ENCODE peak calls at places on chromosomes 12 and 14, in six cellular contexts. Q is GM12878, F is HepG2, I is SK-N-SH, H is H1, T is K562. K is an unnamed sample.
A peak's percentile ranks its signal among the peaks of the same experiment; 100 is the strongest.

GRCh38 chr14:32939254-32940065 is 781 bp downstream of the NPAS3 start:
- DNase-seq in Q (no peak), F (no peak), I (peak; percentile 78), H (peak; percentile 72), T (no peak), K (no peak)

GRCh38 chr12:56029166-56029519 is 8.3 kb downstream of the IKZF4 start:
- DNase-seq in Q (no peak), F (no peak), I (no peak), H (no peak), T (no peak), K (no peak)

GRCh38 chr12:102369876-102370275 is 110.5 kb downstream of the IGF1 start:
- DNase-seq in Q (no peak), F (no peak), I (no peak), H (no peak), T (no peak), K (no peak)

GRCh38 chr12:54426690-54427089 is 7.6 kb upstream of the ITGA5 start:
- DNase-seq in Q (no peak), F (no peak), I (no peak), H (no peak), T (no peak), K (no peak)

GRCh38 chr12:123410041-123410412 is 26.1 kb downstream of the KMT5A start:
- DNase-seq in Q (no peak), F (no peak), I (no peak), H (no peak), T (peak; percentile 4), K (no peak)

GRCh38 chr12:126493366-126494108 is 1428.3 kb downstream of the AACS start:
- DNase-seq in Q (no peak), F (no peak), I (peak; percentile 25), H (no peak), T (no peak), K (no peak)

GRCh38 chr12:124279315-124279714 is 15.6 kb upstream of the RFLNA start:
- DNase-seq in Q (no peak), F (no peak), I (no peak), H (no peak), T (no peak), K (no peak)

GRCh38 chr12:97595936-97596335 is 133.3 kb downstream of the RMST start:
- DNase-seq in Q (no peak), F (no peak), I (no peak), H (no peak), T (no peak), K (no peak)

GRCh38 chr14:59297070-59297766 is 108.8 kb downstream of the DAAM1 start:
- DNase-seq in Q (no peak), F (peak; percentile 94), I (no peak), H (no peak), T (no peak), K (no peak)

GRCh38 chr12:64780531-64781373 is 21.5 kb upstream of the GNS start:
- DNase-seq in Q (no peak), F (no peak), I (peak; percentile 81), H (peak; percentile 73), T (peak; percentile 34), K (no peak)

GRCh38 chr12:57632369-57632897 is 568 bp downstream of the B4GALNT1 start:
- DNase-seq in Q (no peak), F (no peak), I (peak; percentile 84), H (peak; percentile 85), T (peak; percentile 76), K (no peak)

GRCh38 chr12:4346931-4347330 is 25.9 kb downstream of the TIGAR start:
- DNase-seq in Q (no peak), F (no peak), I (no peak), H (no peak), T (no peak), K (no peak)

GRCh38 chr12:48813464-48814312 is 4.6 kb upstream of the CACNB3 start:
- DNase-seq in Q (no peak), F (no peak), I (no peak), H (peak; percentile 82), T (no peak), K (no peak)

GRCh38 chr14:33103966-33104365 is 165.3 kb downstream of the NPAS3 start:
- DNase-seq in Q (no peak), F (no peak), I (no peak), H (no peak), T (no peak), K (no peak)

GRCh38 chr12:11753151-11753501 is 103.7 kb downstream of the ETV6 start:
- DNase-seq in Q (no peak), F (no peak), I (no peak), H (no peak), T (no peak), K (no peak)

GRCh38 chr12:45304514-45305178 is 88.8 kb downstream of the ANO6 start:
- DNase-seq in Q (no peak), F (no peak), I (no peak), H (no peak), T (no peak), K (no peak)

GRCh38 chr12:120376416-120376815 is 7.5 kb upstream of the MSI1 start:
- DNase-seq in Q (no peak), F (no peak), I (no peak), H (no peak), T (no peak), K (no peak)

GRCh38 chr14:96501746-96502620 is at the start of gene PAPOLA:
- DNase-seq in Q (peak; percentile 90), F (peak; percentile 90), I (peak; percentile 93), H (peak; percentile 97), T (peak; percentile 80), K (peak; percentile 91)

GRCh38 chr12:5138845-5139244 is 95.2 kb downstream of the KCNA5 start:
- DNase-seq in Q (no peak), F (no peak), I (no peak), H (no peak), T (no peak), K (no peak)

GRCh38 chr14:91154851-91155625 is 41.2 kb downstream of the DGLUCY start:
- DNase-seq in Q (no peak), F (no peak), I (peak; percentile 40), H (no peak), T (no peak), K (peak; percentile 29)

GRCh38 chr14:61347771-61348443 is 26.5 kb downstream of the PRKCH start:
- DNase-seq in Q (no peak), F (no peak), I (no peak), H (no peak), T (no peak), K (no peak)

GRCh38 chr12:123401753-123402683 is 18.1 kb downstream of the KMT5A start:
- DNase-seq in Q (no peak), F (no peak), I (no peak), H (peak; percentile 76), T (no peak), K (no peak)

GRCh38 chr14:96461950-96462798 is 40.0 kb upstream of the PAPOLA start:
- DNase-seq in Q (no peak), F (peak; percentile 90), I (no peak), H (no peak), T (no peak), K (no peak)

GRCh38 chr12:55718020-55718419 is 2.2 kb upstream of the RDH5 start:
- DNase-seq in Q (no peak), F (no peak), I (no peak), H (no peak), T (no peak), K (no peak)

DNA sequence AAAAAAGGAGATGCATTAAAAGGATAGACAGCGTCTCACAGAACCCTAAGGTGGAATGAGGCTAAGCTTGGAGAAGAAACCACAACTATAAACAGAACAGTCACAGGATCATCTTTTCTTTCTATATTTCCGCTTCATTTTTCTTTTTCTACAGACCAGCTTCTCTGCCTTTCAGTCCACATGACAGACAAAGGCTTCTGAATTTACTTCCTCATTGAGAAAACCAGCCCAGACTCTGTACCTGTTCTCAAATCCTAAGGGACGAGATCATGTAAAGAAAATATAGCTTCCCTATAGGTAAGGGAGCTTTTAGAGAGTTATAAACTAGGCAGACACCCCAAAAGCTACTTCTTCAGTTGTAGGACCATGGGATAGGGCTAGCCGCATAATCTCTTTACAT is 17.4 kb downstream of the SGPP1 start:
- DNase-seq in Q (no peak), F (no peak), I (no peak), H (no peak), T (no peak), K (no peak)
- H3K79me2 ChIP-seq in Q (peaks cover 34% of the 10 kb centered on the region), F (no peaks in the 10 kb centered on the region), I (peaks cover 18% of the 10 kb centered on the region), H (no peaks in the 10 kb centered on the region), T (no peaks in the 10 kb centered on the region), K (peaks cover 55% of the 10 kb centered on the region)

DNA sequence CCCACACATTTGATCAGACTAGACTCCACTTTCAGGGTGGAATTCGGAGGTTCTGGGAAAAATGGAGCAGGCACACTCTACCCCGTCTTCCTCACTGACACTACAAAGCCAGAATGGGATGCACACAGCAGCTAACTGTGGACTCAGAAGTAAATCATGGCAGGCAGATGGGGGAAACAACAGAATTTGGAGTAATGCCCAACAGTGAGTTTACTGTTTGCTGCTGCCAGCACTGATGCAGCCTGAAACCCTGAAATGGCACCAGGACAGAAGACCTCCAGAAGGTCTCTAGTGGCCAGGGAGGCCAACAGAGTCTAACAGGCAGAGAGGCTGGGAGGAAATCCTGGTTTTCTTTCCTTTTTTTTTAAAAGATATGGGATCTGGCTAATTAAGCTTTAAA is 24.6 kb downstream of the KCTD10 start:
- DNase-seq in Q (no peak), F (no peak), I (no peak), H (no peak), T (no peak), K (no peak)
- TF ChIP-seq RAD21 in Q (no peak), F (no peak), I (no peak), H (no peak), T (no peak), K (no peak)

GRCh38 chr12:113477171-113477841 is 5.6 kb upstream of the LHX5 start:
- DNase-seq in Q (no peak), F (no peak), I (peak; percentile 29), H (peak; percentile 76), T (no peak), K (no peak)

GRCh38 chr12:113479193-113479577 is 7.5 kb upstream of the LHX5 start:
- DNase-seq in Q (no peak), F (no peak), I (peak; percentile 25), H (no peak), T (no peak), K (no peak)

GRCh38 chr12:113477842-113478215 is 6.2 kb upstream of the LHX5 start:
- DNase-seq in Q (no peak), F (no peak), I (peak; percentile 24), H (no peak), T (no peak), K (no peak)

GRCh38 chr12:113479578-113480335 is 8.1 kb upstream of the LHX5 start:
- DNase-seq in Q (no peak), F (peak; percentile 12), I (peak; percentile 51), H (peak; percentile 96), T (peak; percentile 82), K (no peak)

DNA sequence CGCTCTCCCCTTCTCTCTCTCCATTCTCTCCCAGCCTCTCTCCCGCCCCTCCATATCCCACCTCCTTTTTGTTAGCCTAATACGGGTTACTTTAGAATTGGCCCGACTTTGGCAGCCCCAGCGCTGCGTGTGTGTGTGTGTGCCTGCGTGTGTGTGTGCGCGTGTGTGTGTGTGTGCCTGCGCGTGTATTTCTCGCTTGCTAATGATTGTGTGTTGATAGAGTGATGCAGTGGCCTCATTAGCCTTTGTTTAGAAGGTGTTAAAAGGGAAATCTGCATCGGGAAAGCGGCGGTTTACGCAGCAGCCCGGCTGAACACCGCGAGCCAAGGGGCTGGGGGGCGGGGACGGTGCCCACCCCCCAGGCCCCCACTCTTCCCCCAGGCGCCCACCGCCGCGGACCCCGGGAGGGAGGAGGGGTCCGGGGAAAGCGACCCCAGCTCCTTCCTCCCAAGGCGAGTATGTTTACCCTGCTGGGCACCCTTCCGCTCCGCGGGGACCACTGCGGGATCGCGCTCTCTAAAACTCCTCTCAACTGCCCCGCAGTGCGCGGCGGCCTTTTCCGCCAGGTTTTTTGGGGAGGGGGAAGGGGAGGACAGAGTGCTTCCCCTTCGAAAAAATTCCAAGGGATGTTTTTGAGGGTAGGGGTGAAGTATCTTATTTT is 6.8 kb upstream of the LHX5 start:
- DNase-seq in Q (no peak), F (no peak), I (no peak), H (peak; percentile 69), T (no peak), K (no peak)
- H3K79me2 ChIP-seq in Q (no peaks in the 10 kb centered on the region), F (no peaks in the 10 kb centered on the region), I (no peaks in the 10 kb centered on the region), H (peaks cover under 1% of the 10 kb centered on the region), T (no peaks in the 10 kb centered on the region), K (no peaks in the 10 kb centered on the region)

GRCh38 chr12:6462234-6462995 is 8.1 kb downstream of the VAMP1 start:
- DNase-seq in Q (no peak), F (no peak), I (no peak), H (no peak), T (no peak), K (no peak)
- TF ChIP-seq RAD21 in Q (no peak), F (no peak), I (no peak), H (no peak), T (no peak), K (no peak)